ENCODE peak calls at places on chromosomes 12 and 14, in seven cellular contexts. F is HCT116, D is HepG2, C is H1, J is K562, M is SK-N-SH, H is GM12878. V is an unnamed sample.

GRCh38 chr14:33509927-33510535 is 440.8 kb downstream of the EGLN3 start:
- DNase-seq in J (no peak), D (no peak), M (no peak), H (no peak), F (no peak), C (no peak), V (no peak)

GRCh38 chr12:93943766-93944165 is 204.6 kb upstream of the PLXNC1 start:
- DNase-seq in J (peak), C (no peak), M (no peak), H (no peak), F (peak), D (no peak), V (peak)

GRCh38 chr14:93683241-93683640 is 105.0 kb downstream of the PRIMA1 start:
- DNase-seq in H (no peak), C (no peak), D (no peak), F (peak), M (peak), J (peak), V (no peak)

GRCh38 chr12:92139634-92140555 is 5.8 kb downstream of the BTG1 start:
- DNase-seq in F (no peak), C (no peak), J (no peak), D (no peak), H (no peak), M (no peak), V (no peak)

GRCh38 chr12:89556976-89557375 is 31.1 kb upstream of the POC1B start:
- DNase-seq in M (no peak), J (no peak), H (no peak), C (no peak), F (peak), D (peak), V (no peak)

GRCh38 chr14:50109342-50109741 is 7.0 kb downstream of the VCPKMT start:
- DNase-seq in J (no peak), M (peak), F (peak), H (no peak), D (peak), C (no peak), V (peak)

GRCh38 chr12:121505513-121505912 is 75.3 kb downstream of the KDM2B start:
- DNase-seq in H (no peak), D (no peak), F (no peak), M (no peak), C (no peak), J (no peak), V (no peak)

GRCh38 chr14:69055973-69056372 is 76.9 kb upstream of the ACTN1 start:
- DNase-seq in F (no peak), C (no peak), M (no peak), D (no peak), J (no peak), H (no peak), V (no peak)

GRCh38 chr14:95834491-95834890 is 42.1 kb upstream of the TUNAR start:
- DNase-seq in J (no peak), C (no peak), H (no peak), D (no peak), F (no peak), M (no peak), V (no peak)

GRCh38 chr14:100547633-100548294 is 39.5 kb downstream of the BEGAIN start:
- DNase-seq in H (no peak), C (no peak), D (no peak), M (no peak), J (no peak), F (peak), V (peak)

GRCh38 chr12:91413591-91413990 is 231.0 kb upstream of the DCN start:
- DNase-seq in D (no peak), M (peak), F (peak), H (no peak), J (no peak), C (no peak), V (no peak)

GRCh38 chr12:40105515-40106201 is at the start of gene SLC2A13:
- DNase-seq in F (peak), H (no peak), D (peak), J (peak), M (peak), C (peak), V (peak)

GRCh38 chr12:40107803-40108620 is 2.1 kb upstream of the SLC2A13 start:
- DNase-seq in J (no peak), D (no peak), H (no peak), M (no peak), F (no peak), C (no peak), V (no peak)

GRCh38 chr12:40107098-40107802 is 1.4 kb upstream of the SLC2A13 start:
- DNase-seq in D (peak), J (peak), H (peak), C (peak), M (peak), F (peak), V (peak)

GRCh38 chr12:40106202-40106533 is 287 bp upstream of the SLC2A13 start:
- DNase-seq in J (no peak), D (no peak), H (no peak), M (no peak), F (no peak), C (no peak), V (no peak)

GRCh38 chr12:40106655-40107054 is 774 bp upstream of the SLC2A13 start:
- DNase-seq in J (no peak), D (no peak), H (no peak), F (no peak), C (no peak), M (no peak), V (no peak)
- TF ChIP-seq JUND in J (no peak), D (no peak), H (no peak), F (no peak), C (no peak), M (no peak), V (no peak)

DNA sequence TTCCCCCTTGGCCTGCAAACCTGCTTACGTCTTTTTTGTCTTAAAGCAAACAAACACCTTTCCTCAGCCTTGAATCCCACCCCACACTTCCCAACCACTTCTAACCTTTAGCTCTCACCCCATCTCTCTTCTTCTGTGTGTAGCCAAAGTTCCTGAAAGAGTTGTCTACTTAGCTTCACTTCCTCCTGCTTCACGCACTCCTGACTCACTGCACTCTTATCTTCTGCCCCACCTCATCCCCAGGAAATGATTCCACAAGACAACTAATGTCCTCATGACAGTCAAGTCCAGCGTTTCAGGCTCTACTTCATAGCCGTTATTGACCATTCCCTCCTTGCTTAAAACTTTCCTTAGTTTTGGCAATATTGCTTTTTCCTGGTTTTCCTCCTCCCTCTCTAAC is 22.4 kb downstream of the EIF2B2 start:
- DNase-seq in F (no peak), C (no peak), D (no peak), H (no peak), J (peak), M (no peak), V (no peak)
- TF ChIP-seq JUND in F (no peak), C (no peak), D (no peak), H (no peak), J (peak), M (no peak), V (no peak)

DNA sequence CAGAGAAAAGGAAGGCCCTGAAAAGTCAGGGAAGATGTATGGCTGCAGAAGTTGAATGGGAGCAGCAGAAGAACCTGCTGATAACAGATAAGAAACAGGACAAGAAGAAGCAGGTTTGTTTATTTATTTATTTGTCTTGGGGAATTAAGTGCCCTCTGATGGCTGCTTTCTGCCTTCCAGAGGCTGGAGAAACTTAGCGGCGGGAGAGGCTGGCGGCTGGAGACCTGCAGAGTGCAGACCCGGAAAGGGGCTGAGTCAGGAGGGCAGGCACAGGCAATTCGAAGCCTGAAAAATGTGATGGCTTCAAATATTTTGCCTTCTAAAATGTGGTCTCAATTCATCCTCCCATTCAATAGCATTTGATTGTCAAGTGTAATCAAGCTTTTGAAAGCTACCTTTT is 168.2 kb upstream of the GZMB start:
- DNase-seq in D (no peak), J (no peak), H (no peak), F (no peak), M (no peak), C (peak), V (no peak)
- TF ChIP-seq JUND in D (no peak), J (no peak), H (no peak), F (no peak), M (no peak), C (no peak), V (no peak)

GRCh38 chr14:61438860-61439765 is 117.7 kb downstream of the PRKCH start:
- DNase-seq in M (no peak), D (peak), H (peak), F (no peak), J (peak), C (no peak), V (peak)
- TF ChIP-seq JUND in M (no peak), D (no peak), H (no peak), F (peak), J (no peak), C (no peak), V (peak)

V was measured in T47D.